ENCODE peak calls at places on chromosomes 7 and 10, in eight cellular contexts. L, Q, A, N, R, M, Z and Y are unnamed samples.

GRCh38 chr7:54701982-54702381 is 57.0 kb downstream of the SEC61G start:
- DNase-seq in R (no peak), N (no peak), L (no peak), Z (no peak), Q (no peak), A (no peak), M (no peak), Y (no peak)

GRCh38 chr10:48792687-48793096 is 108.0 kb downstream of the WDFY4 start:
- DNase-seq in Z (peak; percentile 66), L (no peak), M (peak; percentile 89), Q (no peak), A (no peak), N (no peak), R (peak; percentile 41), Y (peak; percentile 10)

GRCh38 chr10:14665304-14665703 is 109.4 kb downstream of the FAM107B start:
- DNase-seq in Q (no peak), Z (peak; percentile 59), R (peak; percentile 10), L (no peak), N (no peak), A (no peak), M (peak; percentile 11), Y (no peak)

GRCh38 chr7:96430350-96430749 is 108.5 kb upstream of the SLC25A13 start:
- DNase-seq in M (no peak), R (no peak), L (no peak), A (no peak), Q (no peak), Z (no peak), N (no peak), Y (no peak)

GRCh38 chr7:12970626-12971025 is 283.2 kb downstream of the ARL4A start:
- DNase-seq in R (no peak), N (no peak), M (no peak), Q (no peak), A (no peak), Z (no peak), L (no peak), Y (no peak)

GRCh38 chr10:19719320-19719719 is 96.9 kb upstream of the PLXDC2 start:
- DNase-seq in Z (peak; percentile 82), Q (no peak), N (no peak), M (peak; percentile 71), R (peak; percentile 76), A (no peak), L (no peak), Y (peak; percentile 71)

GRCh38 chr10:101042667-101043355 is 11.8 kb downstream of the SFXN3 start:
- DNase-seq in Z (peak; percentile 96), Q (peak; percentile 95), A (peak; percentile 97), R (peak; percentile 98), L (peak; percentile 96), M (peak; percentile 97), N (peak; percentile 99), Y (peak; percentile 78)

GRCh38 chr7:55185321-55185802 is 166.5 kb downstream of the EGFR start:
- DNase-seq in A (no peak), Q (no peak), N (no peak), Z (no peak), R (no peak), L (no peak), M (no peak), Y (no peak)

GRCh38 chr7:7051221-7051877 is 131.0 kb upstream of the C1GALT1 start:
- DNase-seq in L (no peak), Z (no peak), N (no peak), Q (no peak), R (peak; percentile 3), M (peak; percentile 35), A (no peak), Y (no peak)

GRCh38 chr10:69345890-69346474 is 67.7 kb downstream of the HK1 start:
- DNase-seq in Q (no peak), R (peak; percentile 39), M (no peak), L (no peak), N (no peak), A (no peak), Z (peak; percentile 33), Y (no peak)

GRCh38 chr10:48587819-48588218 is 17.1 kb downstream of the ARHGAP22 start:
- DNase-seq in A (no peak), L (no peak), R (no peak), Q (no peak), M (no peak), N (no peak), Z (no peak), Y (no peak)

GRCh38 chr7:99035723-99036530 is 108.0 kb downstream of the SMURF1 start:
- DNase-seq in N (no peak), R (no peak), L (no peak), A (no peak), Q (no peak), M (no peak), Z (no peak), Y (no peak)

GRCh38 chr7:74581916-74582440 is 75.5 kb upstream of the GTF2I start:
- DNase-seq in R (no peak), N (no peak), Z (no peak), M (no peak), L (no peak), A (no peak), Q (no peak), Y (no peak)

GRCh38 chr7:42426163-42426562 is 189.2 kb upstream of the GLI3 start:
- DNase-seq in R (peak; percentile 70), M (peak; percentile 12), L (no peak), N (no peak), Z (no peak), A (no peak), Q (no peak), Y (no peak)

GRCh38 chr7:29156798-29157461 is 10.6 kb upstream of the CPVL start:
- DNase-seq in Z (no peak), R (no peak), A (no peak), N (no peak), L (no peak), Q (no peak), M (no peak), Y (no peak)

GRCh38 chr10:17851611-17852010 is 42.5 kb downstream of the MRC1 start:
- DNase-seq in L (peak; percentile 29), R (no peak), Q (peak; percentile 65), Z (no peak), N (no peak), A (peak; percentile 58), M (no peak), Y (no peak)

GRCh38 chr7:106029941-106030340 is 66.9 kb downstream of the CDHR3 start:
- DNase-seq in M (no peak), Z (no peak), L (no peak), R (no peak), Q (no peak), N (no peak), A (no peak), Y (no peak)

GRCh38 chr7:27177795-27178320 is 3.7 kb upstream of the HOXA10 start:
- DNase-seq in L (no peak), R (no peak), A (no peak), M (peak; percentile 54), Z (no peak), Q (no peak), N (no peak), Y (no peak)

GRCh38 chr10:61890430-61890829 is 11.1 kb upstream of the ARID5B start:
- DNase-seq in Z (no peak), L (no peak), M (peak; percentile 43), N (no peak), A (no peak), Q (no peak), R (no peak), Y (no peak)

GRCh38 chr10:89206402-89207180 is 526 bp downstream of the CH25H start:
- DNase-seq in A (peak; percentile 18), Q (peak; percentile 14), M (peak; percentile 66), N (peak; percentile 26), L (no peak), R (peak; percentile 33), Z (peak; percentile 59), Y (no peak)

GRCh38 chr7:2452074-2452507 is 24.1 kb downstream of the GRIFIN start:
- DNase-seq in M (no peak), Q (no peak), R (no peak), N (no peak), L (no peak), Z (no peak), A (no peak), Y (no peak)
- H3K4me3 ChIP-seq in M (no peak overlapping the region), Q (peak overlapping the region; percentile 45), R (no peak overlapping the region), N (peak overlapping the region; percentile 30), L (peak overlapping the region; percentile 37), Z (no peak overlapping the region), A (peak overlapping the region; percentile 66), Y (no peak overlapping the region)

DNA sequence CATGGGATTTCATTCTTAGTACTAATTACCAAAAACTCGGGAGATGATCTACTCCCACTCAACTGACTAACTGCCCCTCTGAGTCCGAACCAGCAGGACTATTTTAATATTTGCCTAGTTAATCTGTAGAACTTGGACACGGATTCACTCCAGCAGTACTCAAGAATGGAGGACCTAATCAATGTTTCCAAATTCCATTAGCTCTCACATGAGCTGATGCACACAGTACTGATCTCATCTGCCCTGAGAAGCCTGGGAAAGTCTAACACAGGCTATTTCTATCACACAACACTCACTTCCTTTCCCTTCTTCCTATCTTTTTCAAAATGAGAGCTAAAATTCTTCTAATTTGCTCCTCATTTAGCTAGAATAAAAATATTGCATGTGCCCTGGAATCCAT is 109.2 kb upstream of the ASAH2 start:
- DNase-seq in R (peak; percentile 46), Z (peak; percentile 54), A (no peak), N (no peak), Q (no peak), M (peak; percentile 42), L (no peak), Y (peak; percentile 27)
- H3K4me3 ChIP-seq in R (no peak overlapping the region), Z (no peak overlapping the region), A (no peak overlapping the region), N (no peak overlapping the region), Q (no peak overlapping the region), M (no peak overlapping the region), L (no peak overlapping the region), Y (no peak overlapping the region)

DNA sequence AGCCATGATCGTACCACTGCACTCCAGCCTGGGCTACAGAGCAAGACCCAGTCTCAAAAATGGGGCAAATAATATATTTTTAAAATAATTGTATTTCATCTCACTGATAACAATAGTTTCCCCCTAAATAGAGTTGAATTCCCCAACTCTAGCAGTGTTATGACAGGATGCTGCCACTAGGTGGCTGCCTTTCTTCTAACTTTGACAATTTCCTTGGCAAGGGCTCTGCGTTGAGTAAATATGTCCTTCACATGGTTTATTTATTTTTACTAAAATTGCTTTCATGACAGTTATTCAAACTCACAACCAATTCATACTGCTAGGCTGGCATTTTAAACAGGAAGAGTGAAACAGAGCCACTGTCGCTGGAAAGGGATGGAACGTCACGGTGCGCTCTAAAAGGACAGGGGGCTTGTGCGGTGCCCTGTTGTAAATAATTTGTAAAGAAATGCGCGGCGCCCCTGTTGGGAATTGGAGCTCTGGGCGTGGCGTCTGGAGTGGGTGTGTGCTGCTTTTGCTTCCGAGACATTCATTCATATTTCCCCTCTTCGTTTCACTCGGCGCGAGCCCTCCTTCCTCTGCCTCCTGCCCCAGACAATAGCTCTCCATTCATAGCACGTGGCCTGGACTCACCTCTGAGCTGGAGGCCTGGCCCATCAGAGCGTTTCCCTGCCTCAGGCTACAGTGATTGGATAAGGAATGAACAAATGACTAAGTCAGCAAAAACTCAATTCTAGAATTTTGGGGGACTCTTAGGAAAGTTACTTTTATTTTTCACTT is 20.5 kb upstream of the PITRM1 start:
- DNase-seq in M (peak; percentile 86), N (peak; percentile 66), Q (no peak), L (no peak), Z (peak; percentile 83), A (no peak), R (peak; percentile 74), Y (no peak)
- H3K4me3 ChIP-seq in M (peak overlapping the region; percentile 65), N (peak overlapping the region; percentile 24), Q (no peak overlapping the region), L (peak overlapping the region; percentile 41), Z (peak overlapping the region; percentile 55), A (peak overlapping the region; percentile 54), R (no peak overlapping the region), Y (no peak overlapping the region)

DNA sequence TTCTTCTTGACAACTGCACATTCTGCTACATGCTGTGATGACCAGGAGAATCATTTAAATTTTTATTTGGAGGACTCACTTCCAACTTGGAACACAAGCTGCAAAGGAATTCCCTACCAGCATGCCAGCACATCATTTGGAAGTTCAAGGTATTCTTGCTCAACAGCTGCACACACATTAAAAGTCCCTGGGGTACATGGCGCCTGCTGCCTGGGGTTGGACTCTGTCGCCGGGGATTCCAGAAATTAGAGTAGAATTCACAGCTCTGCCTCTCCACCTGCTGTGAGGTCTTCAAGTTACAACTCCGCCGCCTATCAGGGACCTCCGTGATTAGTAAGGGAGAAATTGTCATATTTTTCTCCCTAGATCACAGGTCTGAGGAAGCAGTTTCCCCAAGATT is 1.1 kb downstream of the ZNF32 start:
- DNase-seq in Z (no peak), M (peak; percentile 7), A (no peak), Q (no peak), R (no peak), L (no peak), N (no peak), Y (peak; percentile 13)
- H3K4me3 ChIP-seq in Z (no peak overlapping the region), M (peak overlapping the region; percentile 77), A (peak overlapping the region; percentile 96), Q (no peak overlapping the region), R (peak overlapping the region; percentile 43), L (peak overlapping the region; percentile 95), N (peak overlapping the region; percentile 63), Y (peak overlapping the region; percentile 69)